ENCODE peak calls at places on chromosomes 7 and 10, in seven cellular contexts. Z is psoas muscle, R is neural progenitor cell, E is AG09309, P is foreskin fibroblast, V is MM.1S, F is bronchial epithelial cell. T is an unnamed sample.

GRCh38 chr7:25260862-25261454 is 32.7 kb upstream of the NPVF start:
- DNase-seq in Z (no peak), R (no peak), E (peak; percentile 18), P (peak; percentile 69), V (peak; percentile 66), F (peak; percentile 31), T (no peak)

GRCh38 chr7:66125052-66125694 is 10.5 kb downstream of the CRCP start:
- DNase-seq in Z (no peak), R (no peak), E (no peak), P (peak; percentile 50), V (no peak), F (no peak), T (no peak)

GRCh38 chr10:95406651-95407280 is 116.0 kb upstream of the PDLIM1 start:
- DNase-seq in Z (peak; percentile 93), R (no peak), E (no peak), P (no peak), V (no peak), F (no peak), T (no peak)

GRCh38 chr7:110204527-110204926 is 886.4 kb upstream of the LRRN3 start:
- DNase-seq in Z (no peak), R (peak; percentile 53), E (no peak), P (peak; percentile 7), V (no peak), F (peak; percentile 5), T (peak; percentile 22)

GRCh38 chr7:116357776-116358670 is 141.5 kb upstream of the CAV2 start:
- DNase-seq in Z (no peak), R (no peak), E (no peak), P (peak; percentile 78), V (no peak), F (peak; percentile 75), T (no peak)

GRCh38 chr7:154929006-154929726 is 73.8 kb downstream of the PAXIP1 start:
- DNase-seq in Z (no peak), R (no peak), E (no peak), P (peak; percentile 20), V (no peak), F (no peak), T (no peak)

GRCh38 chr10:88091490-88092061 is 228.2 kb downstream of the PTEN start:
- DNase-seq in Z (no peak), R (no peak), E (no peak), P (no peak), V (peak; percentile 97), F (peak; percentile 93), T (no peak)

GRCh38 chr10:74233281-74233680 is 82.3 kb downstream of the ADK start:
- DNase-seq in Z (no peak), R (no peak), E (no peak), P (no peak), V (no peak), F (no peak), T (no peak)

GRCh38 chr10:13592306-13592705 is 5.5 kb downstream of the PRPF18 start:
- DNase-seq in Z (no peak), R (no peak), E (no peak), P (no peak), V (no peak), F (no peak), T (no peak)

GRCh38 chr7:134343136-134343535 is 26.4 kb upstream of the SLC35B4 start:
- DNase-seq in Z (no peak), R (no peak), E (no peak), P (no peak), V (no peak), F (no peak), T (no peak)

GRCh38 chr10:77160679-77161078 is 476.9 kb downstream of the KCNMA1 start:
- DNase-seq in Z (no peak), R (no peak), E (peak; percentile 65), P (peak; percentile 94), V (no peak), F (peak; percentile 99), T (no peak)

GRCh38 chr10:103447187-103447586 is 5.0 kb downstream of the CALHM2 start:
- DNase-seq in Z (no peak), R (no peak), E (no peak), P (no peak), V (no peak), F (no peak), T (no peak)

GRCh38 chr7:39535064-39535463 is 31.1 kb upstream of the YAE1 start:
- DNase-seq in Z (no peak), R (no peak), E (no peak), P (no peak), V (no peak), F (no peak), T (no peak)

GRCh38 chr10:18340496-18341051 is 200.3 kb downstream of the CACNB2 start:
- DNase-seq in Z (no peak), R (peak; percentile 3), E (no peak), P (peak; percentile 45), V (no peak), F (no peak), T (no peak)

GRCh38 chr10:121465215-121465614 is 133.0 kb downstream of the FGFR2 start:
- DNase-seq in Z (no peak), R (no peak), E (no peak), P (no peak), V (no peak), F (no peak), T (no peak)

GRCh38 chr7:139108256-139109187 is 998 bp downstream of the ZC3HAV1 start:
- DNase-seq in Z (no peak), R (peak; percentile 66), E (no peak), P (peak; percentile 47), V (peak; percentile 46), F (no peak), T (peak; percentile 59)

GRCh38 chr7:46153951-46154787 is 233.1 kb upstream of the IGFBP3 start:
- DNase-seq in Z (no peak), R (no peak), E (no peak), P (no peak), V (peak; percentile 91), F (peak; percentile 96), T (no peak)

GRCh38 chr7:41832936-41833335 is 130.0 kb upstream of the INHBA start:
- DNase-seq in Z (no peak), R (no peak), E (no peak), P (no peak), V (no peak), F (no peak), T (no peak)

GRCh38 chr7:26713981-26714380 is 150.4 kb downstream of the SKAP2 start:
- DNase-seq in Z (no peak), R (no peak), E (no peak), P (no peak), V (no peak), F (no peak), T (no peak)

GRCh38 chr10:73432646-73433537 is 469 bp downstream of the MSS51 start:
- DNase-seq in Z (no peak), R (no peak), E (no peak), P (no peak), V (no peak), F (peak; percentile 34), T (no peak)

GRCh38 chr10:89327803-89328441 is at the start of gene IFIT3:
- DNase-seq in Z (peak; percentile 75), R (no peak), E (peak; percentile 72), P (peak; percentile 96), V (no peak), F (peak; percentile 67), T (no peak)

GRCh38 chr10:113480828-113481502 is 71.9 kb upstream of the HABP2 start:
- DNase-seq in Z (no peak), R (no peak), E (no peak), P (no peak), V (no peak), F (peak; percentile 91), T (no peak)
- TF ChIP-seq CTCF in Z (no peak), R (no peak), E (no peak), P (no peak), V (no peak), F (no peak), T (no peak)

GRCh38 chr10:132470306-132471124 is 67.1 kb upstream of the INPP5A start:
- DNase-seq in Z (peak; percentile 37), R (no peak), E (no peak), P (no peak), V (no peak), F (no peak), T (no peak)
- TF ChIP-seq CTCF in Z (no peak), R (no peak), E (no peak), P (no peak), V (no peak), F (no peak), T (no peak)

DNA sequence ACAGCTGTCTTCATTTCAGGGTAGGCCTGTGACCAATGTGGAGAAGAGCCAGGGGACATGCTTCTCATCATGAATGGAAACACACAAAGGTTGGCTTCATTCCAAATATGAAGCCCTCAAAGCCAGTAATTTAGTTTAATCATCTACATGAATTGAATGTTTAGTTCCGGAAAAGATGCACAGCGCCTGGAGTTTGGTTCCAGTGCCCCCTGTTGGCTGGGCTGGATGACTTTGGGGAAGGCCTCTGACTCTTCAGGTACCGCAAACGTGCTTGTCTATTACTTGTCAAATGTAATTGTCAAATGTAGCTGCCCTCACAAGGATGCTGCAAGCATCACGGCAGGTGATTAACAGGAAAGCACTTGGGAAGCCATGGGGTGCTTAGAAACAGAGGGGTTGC is 130.7 kb downstream of the ADRA2A start:
- DNase-seq in Z (no peak), R (peak; percentile 8), E (no peak), P (no peak), V (no peak), F (no peak), T (no peak)
- TF ChIP-seq CTCF in Z (peak; percentile 20), R (peak; percentile 53), E (no peak), P (no peak), V (no peak), F (no peak), T (no peak)

GRCh38 chr7:55134786-55135185 is 116.0 kb downstream of the EGFR start:
- DNase-seq in Z (no peak), R (no peak), E (no peak), P (no peak), V (no peak), F (no peak), T (no peak)

GRCh38 chr7:55132550-55132889 is 113.7 kb downstream of the EGFR start:
- DNase-seq in Z (no peak), R (no peak), E (no peak), P (no peak), V (no peak), F (no peak), T (no peak)

GRCh38 chr7:55135462-55135861 is 116.6 kb downstream of the EGFR start:
- DNase-seq in Z (no peak), R (no peak), E (no peak), P (no peak), V (no peak), F (no peak), T (no peak)

GRCh38 chr7:55132890-55133551 is 114.2 kb downstream of the EGFR start:
- DNase-seq in Z (no peak), R (no peak), E (peak; percentile 96), P (peak; percentile 99), V (no peak), F (peak; percentile 100), T (no peak)

DNA sequence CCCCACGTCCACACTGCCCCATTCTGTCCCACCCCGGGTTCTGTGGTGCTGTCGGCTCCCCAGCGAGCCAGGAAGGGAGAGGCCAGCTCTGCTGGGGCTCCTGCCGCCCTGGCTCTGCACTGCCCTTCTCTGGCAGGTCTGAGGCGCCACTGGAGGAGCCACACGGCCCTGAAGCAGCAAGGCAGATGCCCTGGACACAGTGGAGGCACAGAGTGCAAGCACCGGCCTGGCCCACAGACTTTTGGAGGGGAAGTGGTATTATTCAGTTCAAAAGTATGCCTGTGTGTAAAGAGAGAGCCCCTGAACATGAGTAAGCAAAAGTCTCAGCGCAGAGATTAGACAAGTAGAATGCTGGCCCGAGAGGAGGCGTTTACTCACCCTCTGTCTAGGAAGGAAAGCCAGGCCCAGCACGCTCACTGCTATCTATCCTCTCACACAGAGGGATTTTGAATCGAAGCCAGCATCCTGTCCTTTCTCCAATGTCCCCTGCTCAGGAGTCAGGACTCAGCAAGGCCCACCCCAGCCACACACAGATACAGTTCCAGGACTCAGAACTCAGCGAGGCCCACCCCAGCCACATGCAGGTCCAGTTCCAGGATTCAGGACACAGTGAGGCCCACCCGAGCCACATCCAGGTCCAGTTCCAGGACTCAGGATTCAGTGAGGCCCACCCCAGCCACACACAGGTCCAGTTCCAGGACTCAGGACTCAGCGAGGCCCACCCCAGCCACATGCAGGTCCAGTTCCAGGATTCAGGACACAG is 115.0 kb downstream of the EGFR start:
- DNase-seq in Z (peak; percentile 78), R (no peak), E (peak; percentile 94), P (peak; percentile 97), V (no peak), F (peak; percentile 93), T (no peak)
- TF ChIP-seq CTCF in Z (peak; percentile 16), R (no peak), E (peak; percentile 18), P (peak; percentile 14), V (no peak), F (no peak), T (no peak)